ENCODE peak calls at places on chromosomes 12 and 14, in five cellular contexts. U is dorsolateral prefrontal cortex, O is activated B cell treated with CpG ODN at 0.5 μM for 24 hours, T is cardiac fibroblast, A is HFF-Myc. S is an unnamed sample.

GRCh38 chr14:64644629-64645028 is 59.6 kb upstream of the PLEKHG3 start:
- DNase-seq in U (no peak), O (no peak), T (no peak), A (no peak), S (no peak)

GRCh38 chr12:109612975-109613502 is 39.4 kb downstream of the MVK start:
- DNase-seq in U (no peak), O (no peak), T (peak; percentile 21), A (no peak), S (no peak)

GRCh38 chr12:83763425-83763824 is 1076.7 kb downstream of the TMTC2 start:
- DNase-seq in U (no peak), O (no peak), T (peak; percentile 36), A (no peak), S (no peak)

GRCh38 chr12:47783821-47784819 is 11.1 kb downstream of the SLC48A1 start:
- DNase-seq in U (no peak), O (no peak), T (no peak), A (no peak), S (no peak)

GRCh38 chr14:90510208-90510607 is 113.4 kb downstream of the CALM1 start:
- DNase-seq in U (no peak), O (no peak), T (no peak), A (no peak), S (no peak)

GRCh38 chr12:100404769-100405407 is 48.0 kb downstream of the SLC17A8 start:
- DNase-seq in U (no peak), O (no peak), T (peak; percentile 55), A (peak; percentile 41), S (no peak)

GRCh38 chr12:114841557-114842251 is 157.7 kb upstream of the TBX3 start:
- DNase-seq in U (no peak), O (no peak), T (no peak), A (no peak), S (no peak)

GRCh38 chr12:1369460-1369859 is 224.9 kb downstream of the FBXL14 start:
- DNase-seq in U (no peak), O (no peak), T (no peak), A (no peak), S (no peak)

GRCh38 chr12:129871991-129872969 is 31.5 kb downstream of the TMEM132D start:
- DNase-seq in U (no peak), O (no peak), T (no peak), A (no peak), S (no peak)

GRCh38 chr12:11877869-11878780 is 192.6 kb upstream of the BCL2L14 start:
- DNase-seq in U (peak; percentile 50), O (no peak), T (peak; percentile 57), A (peak; percentile 36), S (peak; percentile 45)

GRCh38 chr14:60651051-60651935 is 2.0 kb upstream of the SIX1 start:
- DNase-seq in U (no peak), O (no peak), T (no peak), A (no peak), S (no peak)

GRCh38 chr12:46944104-46944503 is 118.3 kb upstream of the SLC38A4 start:
- DNase-seq in U (no peak), O (no peak), T (peak; percentile 74), A (peak; percentile 67), S (no peak)

GRCh38 chr14:104268295-104268694 is 129.9 kb downstream of the KIF26A start:
- DNase-seq in U (peak; percentile 22), O (no peak), T (no peak), A (no peak), S (no peak)

GRCh38 chr14:75252254-75252837 is 26.3 kb upstream of the FOS start:
- DNase-seq in U (no peak), O (no peak), T (no peak), A (no peak), S (no peak)

GRCh38 chr12:121990692-121991603 is 30.7 kb upstream of the BCL7A start:
- DNase-seq in U (no peak), O (no peak), T (no peak), A (peak; percentile 47), S (no peak)

GRCh38 chr12:122875590-122876220 is 20.2 kb downstream of the VPS37B start:
- DNase-seq in U (no peak), O (peak; percentile 14), T (no peak), A (no peak), S (no peak)

GRCh38 chr14:31118892-31119291 is 88.7 kb downstream of the HECTD1 start:
- DNase-seq in U (no peak), O (no peak), T (peak; percentile 39), A (no peak), S (no peak)

GRCh38 chr14:38039526-38039925 is 168.2 kb upstream of the SSTR1 start:
- DNase-seq in U (no peak), O (no peak), T (no peak), A (peak; percentile 29), S (peak; percentile 16)

GRCh38 chr14:51386983-51387730 is 147.1 kb downstream of the TMX1 start:
- DNase-seq in U (no peak), O (no peak), T (no peak), A (no peak), S (no peak)

GRCh38 chr12:1919763-1920162 is 1.3 kb upstream of the CACNA2D4 start:
- DNase-seq in U (no peak), O (no peak), T (no peak), A (no peak), S (no peak)

GRCh38 chr12:63917864-63918742 is 73.6 kb downstream of the SRGAP1 start:
- DNase-seq in U (no peak), O (no peak), T (peak; percentile 98), A (peak; percentile 89), S (peak; percentile 100)

GRCh38 chr12:1126089-1126488 is 135.1 kb downstream of the ERC1 start:
- DNase-seq in U (no peak), O (no peak), T (no peak), A (no peak), S (no peak)

GRCh38 chr12:130477701-130478100 is 140.0 kb downstream of the PIWIL1 start:
- DNase-seq in U (no peak), O (no peak), T (no peak), A (no peak), S (no peak)

GRCh38 chr14:41280745-41281144 is 325.9 kb upstream of the LRFN5 start:
- DNase-seq in U (no peak), O (no peak), T (peak; percentile 26), A (no peak), S (no peak)

GRCh38 chr14:51167587-51168219 is 72.3 kb upstream of the TMX1 start:
- DNase-seq in U (no peak), O (no peak), T (peak; percentile 86), A (no peak), S (no peak)

S was measured in HS-5.